ENCODE peak calls at places on chromosomes 16 and 17, in nine cellular contexts. Z, W, A, H, N, Y, F, K and T are unnamed samples.

GRCh38 chr17:4174556-4174955 is 31.6 kb downstream of the CYB5D2 start:
- DNase-seq in Z (no peak), W (no peak), A (no peak), H (no peak), N (no peak), Y (no peak), F (no peak), K (no peak), T (no peak)

GRCh38 chr17:20089795-20090547 is 80.8 kb downstream of the SPECC1 start:
- DNase-seq in Z (no peak), W (no peak), A (no peak), H (no peak), N (no peak), Y (no peak), F (no peak), K (no peak), T (no peak)

GRCh38 chr17:39736319-39737165 is 1.2 kb upstream of the GRB7 start:
- DNase-seq in Z (no peak), W (no peak), A (no peak), H (no peak), N (no peak), Y (no peak), F (no peak), K (no peak), T (no peak)

GRCh38 chr16:10172848-10173655 is 9.2 kb downstream of the GRIN2A start:
- DNase-seq in Z (no peak), W (no peak), A (no peak), H (no peak), N (no peak), Y (no peak), F (no peak), K (no peak), T (peak)

GRCh38 chr16:71214771-71215381 is 15.6 kb downstream of the HYDIN start:
- DNase-seq in Z (no peak), W (no peak), A (no peak), H (no peak), N (no peak), Y (no peak), F (no peak), K (peak), T (no peak)

GRCh38 chr17:68674271-68674925 is 73.2 kb upstream of the FAM20A start:
- DNase-seq in Z (no peak), W (no peak), A (no peak), H (no peak), N (no peak), Y (no peak), F (no peak), K (no peak), T (no peak)

GRCh38 chr16:20906225-20906870 is 5.8 kb downstream of the LYRM1 start:
- DNase-seq in Z (no peak), W (peak), A (no peak), H (no peak), N (no peak), Y (no peak), F (no peak), K (no peak), T (no peak)

GRCh38 chr17:6070280-6070894 is at the start of gene WSCD1:
- DNase-seq in Z (no peak), W (no peak), A (no peak), H (no peak), N (no peak), Y (no peak), F (no peak), K (no peak), T (no peak)

GRCh38 chr16:15993946-15994665 is 44.7 kb downstream of the ABCC1 start:
- DNase-seq in Z (no peak), W (no peak), A (no peak), H (no peak), N (no peak), Y (no peak), F (no peak), K (no peak), T (no peak)

GRCh38 chr16:84245933-84246678 is 6.3 kb upstream of the KCNG4 start:
- DNase-seq in Z (no peak), W (no peak), A (no peak), H (no peak), N (no peak), Y (no peak), F (no peak), K (no peak), T (no peak)

GRCh38 chr17:44881145-44881544 is 18.1 kb downstream of the EFTUD2 start:
- DNase-seq in Z (no peak), W (no peak), A (no peak), H (no peak), N (no peak), Y (no peak), F (no peak), K (no peak), T (no peak)

GRCh38 chr17:57704448-57704847 is 40.7 kb downstream of the CCDC182 start:
- DNase-seq in Z (no peak), W (no peak), A (no peak), H (no peak), N (no peak), Y (no peak), F (no peak), K (no peak), T (no peak)

GRCh38 chr17:75846701-75847594 is 2.7 kb upstream of the UNC13D start:
- DNase-seq in Z (no peak), W (no peak), A (no peak), H (no peak), N (no peak), Y (no peak), F (no peak), K (no peak), T (no peak)

GRCh38 chr16:54928016-54928356 is 2.7 kb upstream of the IRX5 start:
- DNase-seq in Z (no peak), W (no peak), A (no peak), H (no peak), N (no peak), Y (no peak), F (no peak), K (no peak), T (no peak)

GRCh38 chr17:65062168-65062915 is 5.8 kb upstream of the GNA13 start:
- DNase-seq in Z (no peak), W (no peak), A (no peak), H (no peak), N (no peak), Y (no peak), F (no peak), K (no peak), T (peak)

GRCh38 chr16:23400387-23400930 is 52.5 kb downstream of the COG7 start:
- DNase-seq in Z (no peak), W (no peak), A (no peak), H (no peak), N (no peak), Y (no peak), F (no peak), K (no peak), T (no peak)

GRCh38 chr16:11052080-11052808 is 107.9 kb downstream of the CLEC16A start:
- DNase-seq in Z (no peak), W (no peak), A (peak), H (peak), N (peak), Y (peak), F (no peak), K (no peak), T (no peak)

GRCh38 chr17:58789160-58789559 is 33.5 kb downstream of the PPM1E start:
- DNase-seq in Z (no peak), W (no peak), A (no peak), H (no peak), N (no peak), Y (no peak), F (no peak), K (no peak), T (no peak)

GRCh38 chr17:76132574-76133338 is 8.3 kb downstream of the FOXJ1 start:
- DNase-seq in Z (peak), W (peak), A (no peak), H (no peak), N (no peak), Y (no peak), F (no peak), K (peak), T (peak)

GRCh38 chr16:3587547-3588110 is 10.4 kb upstream of the NLRC3 start:
- DNase-seq in Z (no peak), W (no peak), A (no peak), H (no peak), N (no peak), Y (no peak), F (no peak), K (no peak), T (peak)

GRCh38 chr17:72120878-72121163 is at the start of gene SOX9:
- DNase-seq in Z (peak), W (peak), A (no peak), H (no peak), N (no peak), Y (no peak), F (no peak), K (no peak), T (peak)

GRCh38 chr17:27339836-27340550 is 46.1 kb downstream of the WSB1 start:
- DNase-seq in Z (no peak), W (no peak), A (no peak), H (no peak), N (no peak), Y (no peak), F (no peak), K (no peak), T (peak)

GRCh38 chr16:9148376-9149015 is 57.1 kb downstream of the HAPSTR1 start:
- DNase-seq in Z (no peak), W (no peak), A (no peak), H (no peak), N (no peak), Y (no peak), F (no peak), K (no peak), T (peak)

GRCh38 chr16:68298907-68299515 is 11.7 kb downstream of the SLC7A6OS start:
- DNase-seq in Z (no peak), W (peak), A (no peak), H (no peak), N (no peak), Y (no peak), F (no peak), K (no peak), T (no peak)

GRCh38 chr17:73349138-73349537 is 37.3 kb upstream of the CDC42EP4 start:
- DNase-seq in Z (no peak), W (no peak), A (no peak), H (no peak), N (no peak), Y (no peak), F (no peak), K (no peak), T (peak)

GRCh38 chr16:80557037-80557436 is 16.2 kb downstream of the DYNLRB2 start:
- DNase-seq in Z (no peak), W (no peak), A (no peak), H (no peak), N (no peak), Y (no peak), F (no peak), K (no peak), T (no peak)

GRCh38 chr17:17403899-17404576 is 72.8 kb upstream of the MED9 start:
- DNase-seq in Z (peak), W (no peak), A (peak), H (peak), N (no peak), Y (peak), F (peak), K (no peak), T (no peak)

GRCh38 chr16:606656-607307 is 16.9 kb downstream of the RAB40C start:
- DNase-seq in Z (no peak), W (no peak), A (no peak), H (no peak), N (no peak), Y (no peak), F (no peak), K (no peak), T (no peak)

GRCh38 chr16:1162701-1163566 is 10.0 kb downstream of the CACNA1H start:
- DNase-seq in Z (no peak), W (no peak), A (no peak), H (no peak), N (no peak), Y (no peak), F (no peak), K (no peak), T (no peak)

GRCh38 chr17:76547183-76547641 is 7.4 kb downstream of the PRCD start:
- DNase-seq in Z (peak), W (peak), A (peak), H (peak), N (no peak), Y (no peak), F (peak), K (no peak), T (peak)

GRCh38 chr16:50281391-50282009 is 15.1 kb downstream of the ADCY7 start:
- DNase-seq in Z (no peak), W (no peak), A (no peak), H (no peak), N (no peak), Y (no peak), F (no peak), K (no peak), T (no peak)